ENCODE peak calls at places on chromosomes 6 and 20, in ten cellular contexts. One of them, this sample, is unnamed.

GRCh38 chr6:43373252-43373875 is 3.9 kb upstream of the ZNF318 start:
- DNase-seq in tibial nerve: no peak
- DNase-seq in tibial artery: no peak
- DNase-seq in cardiac muscle cell: no peak
- DNase-seq in foreskin fibroblast: no peak
- DNase-seq in brain microvascular endothelial cell: no peak
- DNase-seq in choroid plexus epithelial cell: no peak
- DNase-seq in psoas muscle: no peak
- DNase-seq in hepatocyte: no peak
- DNase-seq in body of pancreas: peak
- DNase-seq in this sample: no peak

GRCh38 chr6:161788531-161788930 is 514.7 kb upstream of the AGPAT4 start:
- DNase-seq in psoas muscle: no peak
- DNase-seq in hepatocyte: no peak
- DNase-seq in cardiac muscle cell: no peak
- DNase-seq in foreskin fibroblast: no peak
- DNase-seq in body of pancreas: no peak
- DNase-seq in tibial artery: no peak
- DNase-seq in choroid plexus epithelial cell: no peak
- DNase-seq in tibial nerve: no peak
- DNase-seq in brain microvascular endothelial cell: no peak
- DNase-seq in this sample: no peak

GRCh38 chr6:13929196-13929595 is 4.4 kb downstream of the RNF182 start:
- DNase-seq in body of pancreas: no peak
- DNase-seq in choroid plexus epithelial cell: no peak
- DNase-seq in psoas muscle: no peak
- DNase-seq in tibial artery: no peak
- DNase-seq in cardiac muscle cell: no peak
- DNase-seq in brain microvascular endothelial cell: no peak
- DNase-seq in tibial nerve: no peak
- DNase-seq in foreskin fibroblast: no peak
- DNase-seq in hepatocyte: no peak
- DNase-seq in this sample: no peak

GRCh38 chr6:125169058-125169457 is 15.5 kb downstream of the TPD52L1 start:
- DNase-seq in hepatocyte: no peak
- DNase-seq in psoas muscle: no peak
- DNase-seq in brain microvascular endothelial cell: no peak
- DNase-seq in foreskin fibroblast: peak
- DNase-seq in choroid plexus epithelial cell: no peak
- DNase-seq in cardiac muscle cell: no peak
- DNase-seq in tibial artery: peak
- DNase-seq in body of pancreas: peak
- DNase-seq in tibial nerve: no peak
- DNase-seq in this sample: no peak

GRCh38 chr6:142306736-142307135 is 4.9 kb downstream of the ADGRG6 start:
- DNase-seq in choroid plexus epithelial cell: no peak
- DNase-seq in body of pancreas: no peak
- DNase-seq in tibial nerve: no peak
- DNase-seq in foreskin fibroblast: no peak
- DNase-seq in tibial artery: no peak
- DNase-seq in brain microvascular endothelial cell: no peak
- DNase-seq in psoas muscle: no peak
- DNase-seq in cardiac muscle cell: no peak
- DNase-seq in hepatocyte: no peak
- DNase-seq in this sample: no peak

GRCh38 chr20:16803965-16804792 is 56.0 kb downstream of the OTOR start:
- DNase-seq in body of pancreas: peak
- DNase-seq in cardiac muscle cell: peak
- DNase-seq in tibial nerve: peak
- DNase-seq in brain microvascular endothelial cell: peak
- DNase-seq in hepatocyte: peak
- DNase-seq in psoas muscle: peak
- DNase-seq in choroid plexus epithelial cell: peak
- DNase-seq in tibial artery: no peak
- DNase-seq in foreskin fibroblast: peak
- DNase-seq in this sample: peak

GRCh38 chr20:7195704-7196103 is 428.2 kb downstream of the BMP2 start:
- DNase-seq in tibial nerve: no peak
- DNase-seq in psoas muscle: no peak
- DNase-seq in hepatocyte: no peak
- DNase-seq in brain microvascular endothelial cell: peak
- DNase-seq in body of pancreas: no peak
- DNase-seq in tibial artery: no peak
- DNase-seq in foreskin fibroblast: peak
- DNase-seq in cardiac muscle cell: no peak
- DNase-seq in choroid plexus epithelial cell: peak
- DNase-seq in this sample: peak

GRCh38 chr20:48703107-48703506 is 124.7 kb downstream of the PREX1 start:
- DNase-seq in choroid plexus epithelial cell: no peak
- DNase-seq in tibial nerve: no peak
- DNase-seq in psoas muscle: peak
- DNase-seq in cardiac muscle cell: no peak
- DNase-seq in brain microvascular endothelial cell: no peak
- DNase-seq in body of pancreas: peak
- DNase-seq in tibial artery: peak
- DNase-seq in hepatocyte: no peak
- DNase-seq in foreskin fibroblast: no peak
- DNase-seq in this sample: no peak

GRCh38 chr6:3607599-3607998 is 143.9 kb downstream of the PXDC1 start:
- DNase-seq in hepatocyte: no peak
- DNase-seq in body of pancreas: no peak
- DNase-seq in tibial artery: no peak
- DNase-seq in tibial nerve: no peak
- DNase-seq in choroid plexus epithelial cell: no peak
- DNase-seq in foreskin fibroblast: no peak
- DNase-seq in brain microvascular endothelial cell: no peak
- DNase-seq in cardiac muscle cell: no peak
- DNase-seq in psoas muscle: no peak
- DNase-seq in this sample: no peak

GRCh38 chr6:46606318-46606717 is 46.3 kb downstream of the CYP39A1 start:
- DNase-seq in hepatocyte: no peak
- DNase-seq in foreskin fibroblast: peak
- DNase-seq in body of pancreas: no peak
- DNase-seq in choroid plexus epithelial cell: peak
- DNase-seq in tibial nerve: no peak
- DNase-seq in psoas muscle: no peak
- DNase-seq in brain microvascular endothelial cell: no peak
- DNase-seq in cardiac muscle cell: peak
- DNase-seq in tibial artery: no peak
- DNase-seq in this sample: no peak

DNA sequence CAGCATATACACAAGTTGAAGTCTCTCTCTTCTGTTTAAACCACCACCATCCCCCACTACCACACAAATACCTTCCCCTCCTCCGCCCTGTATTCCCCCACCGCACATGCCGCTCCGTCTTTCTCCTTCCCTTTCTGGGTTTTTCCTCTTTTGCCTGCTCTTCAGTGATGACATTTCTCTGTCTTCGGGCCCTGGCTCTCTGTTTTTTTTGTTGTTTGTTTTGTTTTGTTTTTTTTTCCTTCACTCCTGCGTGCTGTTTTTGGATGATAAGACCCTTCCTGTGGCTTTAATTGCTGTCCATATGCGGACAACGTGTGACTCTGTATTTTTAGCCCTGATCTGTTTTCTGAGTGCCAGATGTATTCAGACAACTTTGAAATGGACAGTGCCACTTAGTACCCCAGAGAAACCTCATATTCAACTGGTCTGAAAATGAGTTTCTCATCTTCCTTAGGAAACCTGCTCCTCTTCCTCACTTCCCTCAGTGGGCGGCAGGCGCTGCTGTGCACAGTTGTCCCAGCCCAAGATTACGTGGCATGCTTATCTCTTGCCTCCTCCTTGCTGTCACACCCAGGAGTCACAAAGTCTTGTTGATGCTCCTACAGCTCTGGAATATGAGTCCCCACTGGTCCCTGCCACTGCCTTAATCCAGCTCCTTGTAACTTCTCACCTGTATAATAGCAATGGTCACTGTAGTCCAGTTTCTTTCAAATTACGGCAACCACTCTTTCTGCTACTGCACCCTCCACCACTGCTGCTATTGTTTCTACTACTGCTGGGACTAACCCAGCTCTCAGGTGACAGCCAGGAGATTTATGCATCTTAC is 8.2 kb downstream of the PPP1R14C start:
- DNase-seq in brain microvascular endothelial cell: no peak
- DNase-seq in tibial nerve: no peak
- DNase-seq in body of pancreas: no peak
- DNase-seq in choroid plexus epithelial cell: no peak
- DNase-seq in tibial artery: no peak
- DNase-seq in hepatocyte: no peak
- DNase-seq in foreskin fibroblast: no peak
- DNase-seq in cardiac muscle cell: no peak
- DNase-seq in psoas muscle: no peak
- DNase-seq in this sample: no peak
- H3K4me3 ChIP-seq in brain microvascular endothelial cell: no peak
- H3K4me3 ChIP-seq in tibial nerve: no peak
- H3K4me3 ChIP-seq in body of pancreas: no peak
- H3K4me3 ChIP-seq in choroid plexus epithelial cell: no peak
- H3K4me3 ChIP-seq in tibial artery: no peak
- H3K4me3 ChIP-seq in hepatocyte: no peak
- H3K4me3 ChIP-seq in foreskin fibroblast: no peak
- H3K4me3 ChIP-seq in cardiac muscle cell: no peak
- H3K4me3 ChIP-seq in psoas muscle: no peak
- H3K4me3 ChIP-seq in this sample: no peak

DNA sequence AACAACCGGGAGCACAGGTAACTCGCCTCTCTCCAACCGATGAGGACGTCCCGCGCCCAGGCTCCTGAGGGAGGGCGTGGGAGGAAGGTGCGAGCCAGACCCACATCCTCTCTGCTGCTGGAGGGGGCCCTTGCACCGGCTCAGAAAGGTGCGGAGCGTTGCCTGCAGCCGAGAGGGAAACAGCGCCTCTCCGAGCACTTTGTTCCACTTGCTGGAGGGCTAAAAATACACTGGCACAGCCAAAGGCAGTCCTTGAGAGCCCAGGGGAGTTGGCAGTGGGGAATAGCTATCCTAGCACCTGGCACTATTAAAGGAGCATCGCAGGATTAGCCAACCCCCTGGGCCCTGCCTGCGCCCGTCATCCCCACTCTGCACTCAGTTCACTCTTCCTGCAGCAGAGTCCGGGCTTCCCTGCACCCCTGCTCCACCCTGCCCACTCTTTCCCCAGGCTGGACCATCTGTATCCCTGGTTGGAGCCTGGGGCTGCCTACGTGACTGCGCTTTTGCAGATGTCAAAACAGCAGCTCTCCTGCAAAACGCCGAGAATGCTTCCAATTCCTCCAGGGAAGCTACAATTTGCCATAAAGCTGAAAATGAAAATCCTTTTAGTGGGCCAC is 108.9 kb downstream of the SNX5 start:
- DNase-seq in hepatocyte: no peak
- DNase-seq in choroid plexus epithelial cell: no peak
- DNase-seq in tibial artery: no peak
- DNase-seq in body of pancreas: peak
- DNase-seq in psoas muscle: no peak
- DNase-seq in cardiac muscle cell: peak
- DNase-seq in tibial nerve: no peak
- DNase-seq in brain microvascular endothelial cell: no peak
- DNase-seq in foreskin fibroblast: no peak
- DNase-seq in this sample: no peak
- TF ChIP-seq CTCF in hepatocyte: no peak
- TF ChIP-seq CTCF in choroid plexus epithelial cell: no peak
- TF ChIP-seq CTCF in tibial artery: no peak
- TF ChIP-seq CTCF in body of pancreas: peak
- TF ChIP-seq CTCF in psoas muscle: no peak
- TF ChIP-seq CTCF in cardiac muscle cell: no peak
- TF ChIP-seq CTCF in tibial nerve: no peak
- TF ChIP-seq CTCF in brain microvascular endothelial cell: no peak
- TF ChIP-seq CTCF in foreskin fibroblast: no peak
- TF ChIP-seq CTCF in this sample: no peak

GRCh38 chr20:24112360-24112759 is 123.8 kb upstream of the GGTLC1 start:
- DNase-seq in tibial nerve: no peak
- DNase-seq in brain microvascular endothelial cell: no peak
- DNase-seq in hepatocyte: no peak
- DNase-seq in body of pancreas: no peak
- DNase-seq in tibial artery: no peak
- DNase-seq in psoas muscle: no peak
- DNase-seq in foreskin fibroblast: no peak
- DNase-seq in cardiac muscle cell: no peak
- DNase-seq in choroid plexus epithelial cell: no peak
- DNase-seq in this sample: no peak

GRCh38 chr20:24116611-24117010 is 128.0 kb upstream of the GGTLC1 start:
- DNase-seq in tibial nerve: no peak
- DNase-seq in cardiac muscle cell: no peak
- DNase-seq in hepatocyte: no peak
- DNase-seq in brain microvascular endothelial cell: no peak
- DNase-seq in tibial artery: no peak
- DNase-seq in body of pancreas: no peak
- DNase-seq in choroid plexus epithelial cell: no peak
- DNase-seq in psoas muscle: no peak
- DNase-seq in foreskin fibroblast: no peak
- DNase-seq in this sample: no peak

GRCh38 chr20:24109008-24109407 is 120.4 kb upstream of the GGTLC1 start:
- DNase-seq in foreskin fibroblast: no peak
- DNase-seq in choroid plexus epithelial cell: no peak
- DNase-seq in brain microvascular endothelial cell: no peak
- DNase-seq in hepatocyte: no peak
- DNase-seq in tibial nerve: no peak
- DNase-seq in cardiac muscle cell: no peak
- DNase-seq in psoas muscle: no peak
- DNase-seq in tibial artery: no peak
- DNase-seq in body of pancreas: no peak
- DNase-seq in this sample: no peak

GRCh38 chr20:24109537-24109936 is 121.0 kb upstream of the GGTLC1 start:
- DNase-seq in foreskin fibroblast: no peak
- DNase-seq in hepatocyte: no peak
- DNase-seq in brain microvascular endothelial cell: no peak
- DNase-seq in cardiac muscle cell: no peak
- DNase-seq in body of pancreas: no peak
- DNase-seq in tibial artery: no peak
- DNase-seq in tibial nerve: no peak
- DNase-seq in psoas muscle: no peak
- DNase-seq in choroid plexus epithelial cell: no peak
- DNase-seq in this sample: no peak

DNA sequence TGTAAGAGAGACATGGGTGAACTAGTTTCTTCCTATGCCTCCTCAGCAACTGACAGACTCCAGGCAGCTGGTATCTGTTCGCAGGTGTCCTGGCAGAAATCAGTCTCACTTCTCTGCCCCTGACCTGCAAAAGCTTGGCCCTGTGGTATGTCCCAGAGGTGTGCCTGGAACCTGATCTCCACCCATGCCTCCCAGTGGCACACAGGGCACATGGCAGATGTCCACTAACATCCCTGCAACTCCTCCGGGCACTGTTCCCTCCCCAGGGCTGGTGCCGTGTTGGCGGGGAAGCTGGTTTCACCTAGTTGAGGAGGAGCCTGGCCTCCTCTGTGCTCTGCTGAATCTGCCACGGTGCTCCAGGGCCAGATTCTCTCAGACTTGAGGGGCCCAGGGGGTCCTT is 123.3 kb upstream of the GGTLC1 start:
- DNase-seq in cardiac muscle cell: no peak
- DNase-seq in tibial artery: no peak
- DNase-seq in choroid plexus epithelial cell: no peak
- DNase-seq in foreskin fibroblast: no peak
- DNase-seq in tibial nerve: no peak
- DNase-seq in brain microvascular endothelial cell: no peak
- DNase-seq in psoas muscle: no peak
- DNase-seq in body of pancreas: no peak
- DNase-seq in hepatocyte: no peak
- DNase-seq in this sample: no peak
- H3K4me3 ChIP-seq in cardiac muscle cell: no peak
- H3K4me3 ChIP-seq in tibial artery: no peak
- H3K4me3 ChIP-seq in choroid plexus epithelial cell: no peak
- H3K4me3 ChIP-seq in foreskin fibroblast: no peak
- H3K4me3 ChIP-seq in tibial nerve: no peak
- H3K4me3 ChIP-seq in brain microvascular endothelial cell: no peak
- H3K4me3 ChIP-seq in psoas muscle: no peak
- H3K4me3 ChIP-seq in body of pancreas: no peak
- H3K4me3 ChIP-seq in hepatocyte: no peak
- H3K4me3 ChIP-seq in this sample: no peak

GRCh38 chr20:4014031-4014474 is 1.3 kb downstream of the RNF24 start:
- DNase-seq in foreskin fibroblast: peak
- DNase-seq in tibial artery: no peak
- DNase-seq in hepatocyte: peak
- DNase-seq in psoas muscle: no peak
- DNase-seq in cardiac muscle cell: peak
- DNase-seq in body of pancreas: peak
- DNase-seq in tibial nerve: peak
- DNase-seq in brain microvascular endothelial cell: peak
- DNase-seq in choroid plexus epithelial cell: peak
- DNase-seq in this sample: peak
- TF ChIP-seq CTCF in foreskin fibroblast: peak
- TF ChIP-seq CTCF in tibial artery: peak
- TF ChIP-seq CTCF in hepatocyte: peak
- TF ChIP-seq CTCF in psoas muscle: peak
- TF ChIP-seq CTCF in cardiac muscle cell: peak
- TF ChIP-seq CTCF in body of pancreas: peak
- TF ChIP-seq CTCF in tibial nerve: peak
- TF ChIP-seq CTCF in brain microvascular endothelial cell: peak
- TF ChIP-seq CTCF in choroid plexus epithelial cell: peak
- TF ChIP-seq CTCF in this sample: peak

This sample was measured in HFF-Myc.